ENCODE peak calls at places on chromosome 9, in seven cellular contexts. F is mesendoderm, X is IMR-90, J is neuronal stem cell, I is H9, R is H1, D is trophoblast cell. Y is an unnamed sample.

GRCh38 chr9:115157245-115157674 is 39.3 kb upstream of the TNC start:
- DNase-seq in I (no peak), R (no peak), X (peak; percentile 88), F (peak; percentile 81), J (no peak), D (no peak), Y (peak; percentile 88)

GRCh38 chr9:4553951-4554381 is 63.7 kb downstream of the SLC1A1 start:
- DNase-seq in I (no peak), F (no peak), R (no peak), J (no peak), X (peak; percentile 57), D (no peak), Y (no peak)

GRCh38 chr9:13485068-13485596 is 205.6 kb upstream of the MPDZ start:
- DNase-seq in I (no peak), D (peak; percentile 35), J (no peak), R (no peak), F (no peak), X (peak; percentile 31), Y (peak; percentile 22)

GRCh38 chr9:105432247-105432857 is 15.5 kb upstream of the FSD1L start:
- DNase-seq in X (no peak), I (no peak), F (no peak), J (no peak), R (no peak), D (no peak), Y (no peak)

GRCh38 chr9:89797255-89797654 is 192.4 kb downstream of the GADD45G start:
- DNase-seq in F (no peak), X (no peak), R (no peak), D (no peak), J (no peak), I (no peak), Y (no peak)

GRCh38 chr9:18327106-18327505 is 146.8 kb upstream of the ADAMTSL1 start:
- DNase-seq in R (no peak), F (no peak), D (no peak), X (no peak), J (no peak), I (no peak), Y (no peak)

GRCh38 chr9:64773491-64773931 is 511.5 kb downstream of the FOXD4L5 start:
- DNase-seq in J (peak; percentile 6), R (no peak), I (peak; percentile 7), F (peak; percentile 0), X (no peak), D (no peak), Y (peak; percentile 3)

GRCh38 chr9:20252778-20253177 is 369.5 kb downstream of the MLLT3 start:
- DNase-seq in J (peak; percentile 12), I (no peak), D (no peak), F (no peak), X (no peak), R (no peak), Y (no peak)

GRCh38 chr9:128208386-128208785 is 5.2 kb downstream of the DNM1 start:
- DNase-seq in F (no peak), D (no peak), X (no peak), I (no peak), J (no peak), R (no peak), Y (no peak)

GRCh38 chr9:13770956-13771355 is 491.5 kb upstream of the MPDZ start:
- DNase-seq in J (no peak), D (no peak), F (no peak), R (no peak), I (no peak), X (no peak), Y (no peak)

GRCh38 chr9:132908635-132909034 is 29.9 kb downstream of the SPACA9 start:
- DNase-seq in X (no peak), J (no peak), I (no peak), D (no peak), R (no peak), F (no peak), Y (no peak)

GRCh38 chr9:130301483-130302286 is 36.1 kb downstream of the HMCN2 start:
- DNase-seq in J (no peak), D (no peak), X (peak; percentile 33), F (peak; percentile 17), R (no peak), I (no peak), Y (no peak)

GRCh38 chr9:18985464-18985951 is 47.5 kb downstream of the SAXO1 start:
- DNase-seq in F (no peak), X (no peak), J (no peak), R (no peak), I (no peak), D (no peak), Y (no peak)

GRCh38 chr9:38214441-38214840 is 145.4 kb upstream of the SHB start:
- DNase-seq in F (peak; percentile 77), J (no peak), X (no peak), R (peak; percentile 62), D (no peak), I (peak; percentile 74), Y (no peak)

GRCh38 chr9:134218230-134218629 is 53.9 kb upstream of the RNU6ATAC start:
- DNase-seq in R (no peak), D (no peak), J (no peak), I (no peak), F (no peak), X (no peak), Y (no peak)

GRCh38 chr9:134165357-134166315 is 1.3 kb upstream of the RNU6ATAC start:
- DNase-seq in R (no peak), F (peak; percentile 26), J (no peak), X (peak; percentile 19), I (no peak), D (no peak), Y (peak; percentile 35)

GRCh38 chr9:99057665-99058625 is 47.0 kb upstream of the TGFBR1 start:
- DNase-seq in X (peak; percentile 81), J (no peak), F (peak; percentile 36), D (no peak), I (no peak), R (no peak), Y (peak; percentile 87)
- H3K18ac ChIP-seq in X (peak overlapping the region; percentile 53), J (no peak overlapping the region), F (no peak overlapping the region), D (no peak overlapping the region), I (no peak overlapping the region), R (no peak overlapping the region), Y (peak overlapping the region; percentile 87)

GRCh38 chr9:33267368-33267767 is 2.5 kb downstream of the CHMP5 start:
- DNase-seq in R (no peak), J (no peak), F (peak; percentile 81), I (no peak), D (no peak), X (no peak), Y (no peak)

GRCh38 chr9:33272061-33272460 is 7.2 kb downstream of the CHMP5 start:
- DNase-seq in J (no peak), R (no peak), F (no peak), D (no peak), X (no peak), I (no peak), Y (no peak)

GRCh38 chr9:33273266-33273971 is 8.6 kb downstream of the CHMP5 start:
- DNase-seq in J (no peak), D (no peak), X (peak; percentile 59), F (no peak), I (no peak), R (no peak), Y (no peak)

GRCh38 chr9:33273972-33274328 is 9.1 kb downstream of the CHMP5 start:
- DNase-seq in D (no peak), F (no peak), X (peak; percentile 49), J (no peak), I (no peak), R (no peak), Y (no peak)

DNA sequence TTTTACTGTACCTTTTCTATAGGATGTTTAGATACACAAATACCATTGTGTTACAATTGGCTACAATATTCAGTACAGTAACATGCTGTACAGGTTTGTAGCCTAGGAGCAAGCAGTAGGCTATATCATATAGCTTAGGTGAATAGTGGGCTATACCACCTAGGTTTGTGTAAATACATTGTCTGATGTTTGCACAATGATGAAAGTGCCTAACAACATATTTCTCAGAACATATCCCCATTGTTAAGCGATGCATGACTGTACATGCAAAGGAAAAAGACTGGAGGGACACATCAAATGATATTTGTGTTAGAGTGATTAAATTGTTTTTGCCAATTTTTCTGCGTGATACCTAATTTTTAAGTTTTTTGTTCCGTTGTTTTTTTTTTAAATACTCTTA is 5.3 kb downstream of the CHMP5 start:
- DNase-seq in F (no peak), D (no peak), I (no peak), X (no peak), J (no peak), R (no peak), Y (no peak)
- H3K18ac ChIP-seq in F (no peak overlapping the region), D (no peak overlapping the region), I (no peak overlapping the region), X (no peak overlapping the region), J (no peak overlapping the region), R (no peak overlapping the region), Y (no peak overlapping the region)

DNA sequence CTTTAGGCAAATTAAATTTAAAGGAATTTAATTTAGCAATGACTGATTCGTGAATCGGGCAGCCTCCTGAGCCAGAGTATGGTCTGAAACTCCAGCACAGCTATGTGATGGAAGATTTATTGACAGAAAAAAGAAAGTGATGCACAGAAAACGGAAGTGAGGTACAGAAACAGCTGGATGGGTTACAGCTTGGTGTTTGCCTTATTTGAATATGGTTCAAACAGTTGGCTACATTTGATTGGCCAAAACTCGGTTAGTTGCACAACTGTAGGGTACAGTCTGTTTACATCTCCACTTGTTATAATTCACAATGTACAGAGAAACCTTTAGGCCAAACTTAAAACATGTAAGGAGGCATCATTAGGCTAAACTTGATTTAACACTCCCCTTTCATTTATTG is 1716.1 kb upstream of the C9orf72 start:
- DNase-seq in J (no peak), F (no peak), X (no peak), R (no peak), I (no peak), D (no peak), Y (no peak)
- H3K18ac ChIP-seq in J (no peak overlapping the region), F (no peak overlapping the region), X (no peak overlapping the region), R (no peak overlapping the region), I (no peak overlapping the region), D (no peak overlapping the region), Y (no peak overlapping the region)

GRCh38 chr9:83707518-83707767 is 315 bp downstream of the UBQLN1 start:
- DNase-seq in J (no peak), D (peak; percentile 78), R (no peak), F (no peak), I (no peak), X (no peak), Y (peak; percentile 88)

GRCh38 chr9:83706703-83707517 is 848 bp downstream of the UBQLN1 start:
- DNase-seq in F (peak; percentile 90), J (peak; percentile 70), R (peak; percentile 70), D (peak; percentile 22), X (peak; percentile 19), I (peak; percentile 68), Y (peak; percentile 59)

GRCh38 chr9:83707768-83708514 is at the start of gene UBQLN1:
- DNase-seq in I (peak; percentile 91), D (peak; percentile 90), F (peak; percentile 96), J (peak; percentile 90), X (peak; percentile 94), R (peak; percentile 92), Y (peak; percentile 94)

GRCh38 chr9:83714316-83714715 is 6.6 kb upstream of the UBQLN1 start:
- DNase-seq in I (no peak), D (no peak), X (no peak), F (no peak), J (no peak), R (no peak), Y (no peak)

GRCh38 chr9:83708515-83709158 is 879 bp upstream of the UBQLN1 start:
- DNase-seq in J (no peak), R (peak; percentile 65), X (peak; percentile 44), F (peak; percentile 70), I (peak; percentile 55), D (peak; percentile 77), Y (peak; percentile 84)
- H3K18ac ChIP-seq in J (no peak overlapping the region), R (no peak overlapping the region), X (peak overlapping the region; percentile 86), F (no peak overlapping the region), I (peak overlapping the region; percentile 24), D (peak overlapping the region; percentile 12), Y (peak overlapping the region; percentile 93)

Y was measured in mesenchymal stem cell.